ENCODE peak calls at places on chromosomes 12 and 14, in six cellular contexts. Q is AG20443; R is activated CD4-positive, alpha-beta T cell treated with anti-CD3 and anti-CD28 coated beads for 36 hours; W is non-pigmented ciliary epithelial cell; X is activated CD4-positive, alpha-beta memory T cell treated with anti-CD3 and anti-CD28 coated beads for 36 hours; C is stimulated activated CD4-positive, alpha-beta T cell treated with anti-CD3 and anti-CD28 coated beads, Interleukin-1b, Interleukin-23, amount 100 ng/mL, for 1 hour. T is an unnamed sample.

GRCh38 chr14:58501214-58501816 is 73.8 kb downstream of the KIAA0586 start:
- DNase-seq in Q (peak; percentile 45), R (peak; percentile 33), W (peak; percentile 59), X (no peak), C (no peak), T (peak; percentile 85)

GRCh38 chr12:124545508-124546418 is 21.6 kb downstream of the NCOR2 start:
- DNase-seq in Q (peak; percentile 49), R (peak; percentile 85), W (peak; percentile 51), X (peak; percentile 85), C (no peak), T (peak; percentile 52)

GRCh38 chr12:109864916-109865315 is 15.4 kb downstream of the GLTP start:
- DNase-seq in Q (no peak), R (no peak), W (no peak), X (no peak), C (no peak), T (no peak)

GRCh38 chr12:29676676-29677075 is 107.1 kb downstream of the TMTC1 start:
- DNase-seq in Q (no peak), R (no peak), W (no peak), X (no peak), C (no peak), T (no peak)

GRCh38 chr12:31368666-31369361 is 42.9 kb upstream of the SINHCAF start:
- DNase-seq in Q (no peak), R (no peak), W (no peak), X (no peak), C (no peak), T (no peak)

GRCh38 chr12:96986883-96987523 is 79.9 kb downstream of the NEDD1 start:
- DNase-seq in Q (peak; percentile 47), R (peak; percentile 32), W (no peak), X (peak; percentile 23), C (no peak), T (peak; percentile 24)

GRCh38 chr12:32087301-32087700 is 19.3 kb upstream of the BICD1 start:
- DNase-seq in Q (no peak), R (no peak), W (no peak), X (no peak), C (no peak), T (no peak)

GRCh38 chr12:62429457-62429856 is 37.2 kb upstream of the MON2 start:
- DNase-seq in Q (no peak), R (no peak), W (no peak), X (no peak), C (no peak), T (no peak)

GRCh38 chr12:79329933-79330332 is 360.8 kb downstream of the PAWR start:
- DNase-seq in Q (no peak), R (no peak), W (peak; percentile 19), X (no peak), C (no peak), T (peak; percentile 50)

GRCh38 chr14:27484633-27485032 is 886.8 kb upstream of the NOVA1 start:
- DNase-seq in Q (no peak), R (no peak), W (no peak), X (no peak), C (no peak), T (no peak)

GRCh38 chr12:47773062-47773857 is at the start of gene SLC48A1:
- DNase-seq in Q (peak; percentile 95), R (peak; percentile 82), W (no peak), X (peak; percentile 80), C (peak; percentile 51), T (peak; percentile 56)

GRCh38 chr14:52314521-52315354 is 626 bp downstream of the PTGER2 start:
- DNase-seq in Q (peak; percentile 57), R (peak; percentile 53), W (no peak), X (peak; percentile 55), C (peak; percentile 8), T (peak; percentile 20)

GRCh38 chr14:91945776-91946305 is 1.7 kb downstream of the FBLN5 start:
- DNase-seq in Q (no peak), R (no peak), W (no peak), X (no peak), C (no peak), T (peak; percentile 19)

GRCh38 chr14:70254476-70254961 is 65.8 kb upstream of the SLC8A3 start:
- DNase-seq in Q (peak; percentile 23), R (peak; percentile 25), W (no peak), X (peak; percentile 25), C (no peak), T (peak; percentile 6)

GRCh38 chr12:115225845-115226244 is 541.9 kb upstream of the TBX3 start:
- DNase-seq in Q (no peak), R (no peak), W (no peak), X (no peak), C (no peak), T (no peak)

GRCh38 chr12:116933101-116933500 is 22.4 kb downstream of the FBXW8 start:
- DNase-seq in Q (no peak), R (no peak), W (no peak), X (no peak), C (no peak), T (no peak)

GRCh38 chr14:75406102-75406501 is 21.7 kb upstream of the JDP2 start:
- DNase-seq in Q (no peak), R (no peak), W (no peak), X (no peak), C (no peak), T (no peak)

GRCh38 chr12:24380122-24380521 is 430.7 kb upstream of the SOX5 start:
- DNase-seq in Q (no peak), R (no peak), W (no peak), X (no peak), C (no peak), T (no peak)

GRCh38 chr12:52713960-52714886 is 10.9 kb upstream of the KRT77 start:
- DNase-seq in Q (peak; percentile 31), R (peak; percentile 56), W (no peak), X (peak; percentile 22), C (no peak), T (no peak)

GRCh38 chr14:41605550-41606248 is 977 bp upstream of the LRFN5 start:
- DNase-seq in Q (peak; percentile 20), R (no peak), W (no peak), X (peak; percentile 8), C (no peak), T (peak; percentile 5)

GRCh38 chr12:124919646-124920352 is 5.3 kb upstream of the UBC start:
- DNase-seq in Q (no peak), R (peak; percentile 74), W (no peak), X (peak; percentile 74), C (no peak), T (peak; percentile 34)

GRCh38 chr12:28026701-28027100 is 54.2 kb upstream of the PTHLH start:
- DNase-seq in Q (peak; percentile 13), R (no peak), W (no peak), X (no peak), C (no peak), T (peak; percentile 37)

GRCh38 chr14:100079606-100080005 is 14.4 kb downstream of the EVL start:
- DNase-seq in Q (no peak), R (peak; percentile 14), W (no peak), X (peak; percentile 13), C (no peak), T (no peak)

GRCh38 chr12:12954361-12954760 is 2.4 kb upstream of the GPRC5D start:
- DNase-seq in Q (peak; percentile 20), R (no peak), W (peak; percentile 18), X (no peak), C (no peak), T (no peak)

GRCh38 chr14:70186826-70187483 is 1.8 kb downstream of the SLC8A3 start:
- DNase-seq in Q (peak; percentile 24), R (peak; percentile 53), W (no peak), X (peak; percentile 21), C (no peak), T (peak; percentile 2)

GRCh38 chr12:103705927-103706326 is 118.9 kb downstream of the STAB2 start:
- DNase-seq in Q (no peak), R (no peak), W (no peak), X (no peak), C (no peak), T (no peak)

GRCh38 chr14:41901089-41901488 is 294.4 kb downstream of the LRFN5 start:
- DNase-seq in Q (no peak), R (no peak), W (no peak), X (no peak), C (no peak), T (no peak)

GRCh38 chr12:93778306-93778705 is 101.1 kb downstream of the CRADD start:
- DNase-seq in Q (peak; percentile 77), R (no peak), W (no peak), X (no peak), C (no peak), T (peak; percentile 93)

GRCh38 chr12:76329163-76329562 is 19.1 kb downstream of the BBS10 start:
- DNase-seq in Q (peak; percentile 85), R (no peak), W (peak; percentile 85), X (no peak), C (no peak), T (peak; percentile 92)

GRCh38 chr14:77051101-77051500 is 22.6 kb upstream of the IRF2BPL start:
- DNase-seq in Q (peak; percentile 51), R (no peak), W (no peak), X (no peak), C (no peak), T (no peak)

GRCh38 chr12:1878695-1879094 is 39.8 kb downstream of the CACNA2D4 start:
- DNase-seq in Q (peak; percentile 6), R (no peak), W (no peak), X (no peak), C (no peak), T (no peak)

GRCh38 chr14:99716850-99717681 is 33.0 kb downstream of the CYP46A1 start:
- DNase-seq in Q (peak; percentile 2), R (no peak), W (no peak), X (no peak), C (no peak), T (no peak)

GRCh38 chr12:10190558-10191388 is 11.9 kb downstream of the TMEM52B start:
- DNase-seq in Q (peak; percentile 80), R (peak; percentile 68), W (no peak), X (peak; percentile 65), C (peak; percentile 6), T (peak; percentile 74)

GRCh38 chr12:50088577-50089335 is 3.6 kb downstream of the SMARCD1 start:
- DNase-seq in Q (peak; percentile 53), R (peak; percentile 73), W (no peak), X (peak; percentile 63), C (no peak), T (no peak)

GRCh38 chr12:111685322-111685810 is 390 bp downstream of the BRAP start:
- DNase-seq in Q (no peak), R (no peak), W (no peak), X (no peak), C (peak; percentile 2), T (no peak)

GRCh38 chr14:85474431-85474830 is 55.5 kb upstream of the FLRT2 start:
- DNase-seq in Q (no peak), R (no peak), W (no peak), X (no peak), C (no peak), T (no peak)

GRCh38 chr14:36553650-36554260 is 28.7 kb downstream of the NKX2-8 start:
- DNase-seq in Q (peak; percentile 74), R (peak; percentile 14), W (peak; percentile 10), X (no peak), C (no peak), T (peak; percentile 59)

GRCh38 chr12:115749485-115749884 is 528.0 kb downstream of the MED13L start:
- DNase-seq in Q (no peak), R (no peak), W (no peak), X (no peak), C (no peak), T (no peak)

GRCh38 chr12:116000252-116000651 is 277.2 kb downstream of the MED13L start:
- DNase-seq in Q (no peak), R (no peak), W (no peak), X (no peak), C (no peak), T (no peak)

T was measured in AG10803.